ENCODE peak calls at places on chromosome 17, in six cellular contexts. Z is retinal pigment epithelial cell; P is mesendoderm; D is lung microvascular endothelial cell; H is prostate gland; C is activated CD4-positive, CD25-positive, alpha-beta regulatory T cell. M is an unnamed sample.

GRCh38 chr17:79530361-79531105 is 80.3 kb downstream of the RBFOX3 start:
- DNase-seq in Z (no peak), P (no peak), D (no peak), H (no peak), C (no peak), M (no peak)

GRCh38 chr17:8152981-8153549 is 861 bp upstream of the PER1 start:
- DNase-seq in Z (no peak), P (no peak), D (no peak), H (no peak), C (no peak), M (no peak)

GRCh38 chr17:6027342-6028024 is 42.7 kb upstream of the WSCD1 start:
- DNase-seq in Z (no peak), P (no peak), D (no peak), H (no peak), C (no peak), M (no peak)

GRCh38 chr17:2062571-2063183 is 7.8 kb downstream of the HIC1 start:
- DNase-seq in Z (no peak), P (peak; percentile 81), D (peak; percentile 70), H (no peak), C (no peak), M (no peak)

GRCh38 chr17:73760186-73760758 is 116.0 kb upstream of the SDK2 start:
- DNase-seq in Z (no peak), P (peak; percentile 81), D (no peak), H (no peak), C (no peak), M (no peak)

GRCh38 chr17:63998050-63998720 is at the start of gene PRR29:
- DNase-seq in Z (no peak), P (peak; percentile 85), D (peak; percentile 63), H (peak; percentile 33), C (peak; percentile 49), M (peak; percentile 74)

GRCh38 chr17:76740329-76741118 is 2.6 kb downstream of the MFSD11 start:
- DNase-seq in Z (peak; percentile 90), P (no peak), D (no peak), H (no peak), C (no peak), M (no peak)

GRCh38 chr17:79422236-79422635 is 188.6 kb downstream of the RBFOX3 start:
- DNase-seq in Z (no peak), P (no peak), D (no peak), H (no peak), C (no peak), M (no peak)

GRCh38 chr17:66673668-66674276 is 161.1 kb upstream of the CACNG5 start:
- DNase-seq in Z (no peak), P (peak; percentile 88), D (peak; percentile 73), H (peak; percentile 73), C (no peak), M (peak; percentile 59)

GRCh38 chr17:28575126-28575795 is 1.4 kb downstream of the ALDOC start:
- DNase-seq in Z (no peak), P (peak; percentile 42), D (no peak), H (no peak), C (no peak), M (no peak)

GRCh38 chr17:77475012-77475976 is 334.5 kb downstream of the SEC14L1 start:
- DNase-seq in Z (no peak), P (no peak), D (peak; percentile 39), H (no peak), C (peak; percentile 36), M (no peak)

GRCh38 chr17:79006794-79007503 is 2.6 kb downstream of the CANT1 start:
- DNase-seq in Z (no peak), P (no peak), D (no peak), H (no peak), C (no peak), M (no peak)

GRCh38 chr17:2853111-2853721 is 57.0 kb downstream of the RAP1GAP2 start:
- DNase-seq in Z (no peak), P (peak; percentile 87), D (no peak), H (peak; percentile 38), C (no peak), M (peak; percentile 68)

GRCh38 chr17:19897108-19897854 is 29.5 kb upstream of the ULK2 start:
- DNase-seq in Z (no peak), P (no peak), D (no peak), H (peak; percentile 61), C (no peak), M (peak; percentile 61)

M was measured in stomach.